ENCODE peak calls at places on chromosomes 4 and X, in five cellular contexts. M is skeletal muscle cell, I is GM13976, A is AG20443, B is germinal center. V is an unnamed sample.

GRCh38 chrX:116111934-116112595 is 58.5 kb upstream of the AGTR2 start:
- DNase-seq in A (no peak), B (no peak), I (no peak), M (no peak), V (no peak)

GRCh38 chrX:15946783-15947550 is 92.4 kb upstream of the AP1S2 start:
- DNase-seq in M (peak), B (no peak), I (no peak), A (peak), V (no peak)

GRCh38 chrX:122565952-122566351 is 618.1 kb upstream of the GRIA3 start:
- DNase-seq in I (no peak), B (no peak), A (peak), M (peak), V (no peak)

GRCh38 chr4:138975225-138975624 is 40.4 kb upstream of the NOCT start:
- DNase-seq in M (no peak), B (no peak), I (no peak), A (no peak), V (no peak)

GRCh38 chr4:57442834-57443291 is 332.7 kb upstream of the IGFBP7 start:
- DNase-seq in M (no peak), I (peak), B (no peak), A (peak), V (no peak)

GRCh38 chr4:139184129-139184528 is 7.1 kb upstream of the ELF2 start:
- DNase-seq in A (peak), B (no peak), I (peak), M (no peak), V (no peak)

GRCh38 chrX:39779952-39780783 is 317.6 kb downstream of the BCOR start:
- DNase-seq in I (no peak), B (no peak), A (no peak), M (no peak), V (no peak)

GRCh38 chr4:123986268-123986798 is 589.7 kb downstream of the SPRY1 start:
- DNase-seq in A (peak), I (no peak), B (no peak), M (peak), V (no peak)

GRCh38 chrX:154596290-154596929 is 11.5 kb downstream of the CTAG1A start:
- DNase-seq in A (peak), I (no peak), M (no peak), B (no peak), V (no peak)

GRCh38 chr4:145195167-145195952 is 15.0 kb upstream of the OTUD4 start:
- DNase-seq in A (no peak), I (peak), M (no peak), B (no peak), V (no peak)

GRCh38 chrX:129493643-129494042 is 29.6 kb downstream of the SMARCA1 start:
- DNase-seq in M (peak), I (no peak), A (peak), B (no peak), V (no peak)

GRCh38 chr4:95415346-95415771 is 133.4 kb downstream of the UNC5C start:
- DNase-seq in M (peak), I (no peak), A (no peak), B (no peak), V (no peak)

GRCh38 chr4:89368855-89369254 is 61.3 kb upstream of the GPRIN3 start:
- DNase-seq in I (no peak), A (no peak), B (no peak), M (no peak), V (no peak)

GRCh38 chr4:94653984-94654609 is 103.7 kb upstream of the BMPR1B start:
- DNase-seq in A (no peak), M (no peak), B (no peak), I (no peak), V (no peak)

GRCh38 chrX:24692305-24692704 is 1.4 kb upstream of the POLA1 start:
- DNase-seq in M (no peak), A (no peak), I (no peak), B (no peak), V (no peak)

GRCh38 chrX:106952988-106953387 is 32.8 kb downstream of the CLDN2 start:
- DNase-seq in M (no peak), A (no peak), I (no peak), B (peak), V (no peak)

GRCh38 chr4:25439913-25440477 is 62.9 kb downstream of the ANAPC4 start:
- DNase-seq in A (peak), M (peak), I (peak), B (peak), V (no peak)

GRCh38 chr4:28482580-28482979 is 1621.9 kb downstream of the STIM2 start:
- DNase-seq in I (no peak), A (no peak), B (no peak), M (no peak), V (no peak)

GRCh38 chrX:37796805-37797204 is 16.9 kb downstream of the CYBB start:
- DNase-seq in B (no peak), I (no peak), M (no peak), A (no peak), V (no peak)

GRCh38 chrX:1932231-1932630 is 317.4 kb downstream of the ASMT start:
- DNase-seq in I (no peak), B (no peak), M (peak), A (no peak), V (no peak)

GRCh38 chrX:103276581-103277002 is at the start of gene TCEAL5:
- DNase-seq in I (no peak), A (no peak), M (no peak), B (no peak), V (no peak)

GRCh38 chr4:85520765-85521749 is 46.1 kb downstream of the ARHGAP24 start:
- DNase-seq in M (no peak), B (peak), A (no peak), I (no peak), V (no peak)

GRCh38 chr4:46123872-46124755 is at the start of gene GABRG1:
- DNase-seq in I (no peak), B (no peak), A (no peak), M (no peak), V (no peak)

GRCh38 chrX:74023203-74023602 is 280.8 kb upstream of the ZCCHC13 start:
- DNase-seq in A (no peak), I (no peak), M (no peak), B (no peak), V (no peak)

GRCh38 chrX:31199770-31200114 is 127.9 kb upstream of the FTHL17 start:
- DNase-seq in B (no peak), M (no peak), I (no peak), A (no peak), V (no peak)

GRCh38 chr4:94849901-94850300 is 92.1 kb downstream of the BMPR1B start:
- DNase-seq in I (no peak), B (no peak), A (no peak), M (no peak), V (no peak)

GRCh38 chrX:6614516-6614915 is 79.6 kb upstream of the VCX3A start:
- DNase-seq in B (no peak), A (no peak), I (no peak), M (no peak), V (no peak)

GRCh38 chr4:184361443-184361842 is 112.9 kb downstream of the IRF2 start:
- DNase-seq in B (no peak), A (peak), I (no peak), M (peak), V (no peak)

GRCh38 chrX:19814240-19814639 is 73.2 kb downstream of the SH3KBP1 start:
- DNase-seq in M (no peak), B (no peak), A (no peak), I (no peak), V (no peak)

GRCh38 chr4:139978692-139979091 is 175.3 kb downstream of the MAML3 start:
- DNase-seq in M (no peak), B (peak), I (peak), A (no peak), V (peak)

GRCh38 chrX:18389968-18390367 is 35.4 kb upstream of the CDKL5 start:
- DNase-seq in I (no peak), A (no peak), B (no peak), M (no peak), V (no peak)

V was measured in GM06990.